ENCODE peak calls at places on chromosomes 4 and X, in five cellular contexts. T, C, V, K and A are unnamed samples.

GRCh38 chr4:57905965-57906364 is 795.8 kb upstream of the IGFBP7 start:
- DNase-seq in V (no peak), T (no peak), C (no peak), K (no peak), A (no peak)

GRCh38 chrX:50459615-50460014 is 11.0 kb downstream of the DGKK start:
- DNase-seq in C (no peak), K (no peak), V (no peak), T (no peak), A (no peak)

GRCh38 chrX:68842781-68843581 is 14.2 kb downstream of the EFNB1 start:
- DNase-seq in C (no peak), T (peak; percentile 67), K (no peak), V (no peak), A (no peak)

GRCh38 chr4:175298119-175298518 is 380.0 kb downstream of the ADAM29 start:
- DNase-seq in T (peak; percentile 8), K (no peak), V (no peak), C (no peak), A (no peak)

GRCh38 chr4:3318561-3319021 is 25.8 kb downstream of the RGS12 start:
- DNase-seq in C (no peak), V (no peak), T (no peak), K (peak; percentile 50), A (no peak)

GRCh38 chr4:156939801-156940200 is 31.8 kb downstream of the PDGFC start:
- DNase-seq in T (no peak), C (no peak), V (no peak), K (no peak), A (no peak)

GRCh38 chr4:38661371-38661770 is 2.6 kb upstream of the KLF3 start:
- DNase-seq in C (no peak), V (no peak), T (no peak), K (no peak), A (no peak)

GRCh38 chrX:110050386-110050785 is 47.5 kb downstream of the TMEM164 start:
- DNase-seq in V (no peak), C (no peak), T (no peak), K (no peak), A (no peak)

GRCh38 chr4:113618205-113618604 is 143.3 kb downstream of the CAMK2D start:
- DNase-seq in V (no peak), T (no peak), K (no peak), C (no peak), A (no peak)

GRCh38 chr4:1409806-1410425 is 3.7 kb upstream of the NKX1-1 start:
- DNase-seq in T (no peak), K (no peak), C (no peak), V (no peak), A (no peak)

GRCh38 chr4:56077676-56078075 is 128.9 kb downstream of the CEP135 start:
- DNase-seq in K (no peak), T (peak; percentile 18), V (no peak), C (no peak), A (no peak)

GRCh38 chr4:174467107-174467506 is 55.2 kb downstream of the HPGD start:
- DNase-seq in V (no peak), T (peak; percentile 14), C (no peak), K (no peak), A (no peak)

GRCh38 chr4:40255722-40256281 is 59.0 kb downstream of the RHOH start:
- DNase-seq in C (peak; percentile 71), T (peak; percentile 100), V (no peak), K (no peak), A (peak; percentile 87)

GRCh38 chr4:138658518-138658917 is 357.1 kb upstream of the NOCT start:
- DNase-seq in K (no peak), V (no peak), C (no peak), T (no peak), A (no peak)

GRCh38 chr4:138659041-138659565 is 356.5 kb upstream of the NOCT start:
- DNase-seq in C (no peak), V (no peak), K (no peak), T (no peak), A (no peak)

GRCh38 chr4:138655970-138656369 is 359.6 kb upstream of the NOCT start:
- DNase-seq in T (no peak), V (no peak), C (no peak), K (no peak), A (no peak)

GRCh38 chr4:138663883-138664282 is 351.7 kb upstream of the NOCT start:
- DNase-seq in T (no peak), V (no peak), C (no peak), K (no peak), A (no peak)

GRCh38 chr4:138659640-138660325 is 355.8 kb upstream of the NOCT start:
- DNase-seq in V (no peak), K (no peak), T (peak; percentile 83), C (no peak), A (no peak)
- H3K4me2 ChIP-seq in V (peak overlapping the region; percentile 18), K (no peak overlapping the region), T (no peak overlapping the region), C (no peak overlapping the region), A (no peak overlapping the region)

GRCh38 chr4:122914938-122915337 is 7.5 kb downstream of the NUDT6 start:
- DNase-seq in V (no peak), K (no peak), C (no peak), T (peak; percentile 78), A (no peak)

GRCh38 chr4:122914292-122914904 is 8.0 kb downstream of the NUDT6 start:
- DNase-seq in K (no peak), C (peak; percentile 43), T (peak; percentile 29), V (no peak), A (peak; percentile 19)

GRCh38 chr4:122921300-122921699 is 1.1 kb downstream of the NUDT6 start:
- DNase-seq in T (no peak), V (no peak), C (no peak), K (no peak), A (no peak)

GRCh38 chr4:122920473-122920872 is 1.9 kb downstream of the NUDT6 start:
- DNase-seq in T (no peak), C (no peak), K (no peak), V (no peak), A (no peak)

GRCh38 chr4:122917731-122918130 is 4.7 kb downstream of the NUDT6 start:
- DNase-seq in T (peak; percentile 70), K (no peak), C (no peak), V (no peak), A (no peak)
- H3K4me2 ChIP-seq in T (no peak overlapping the region), K (no peak overlapping the region), C (no peak overlapping the region), V (no peak overlapping the region), A (no peak overlapping the region)

GRCh38 chr4:36286481-36286871 is 5.1 kb downstream of the DTHD1 start:
- DNase-seq in V (no peak), T (no peak), K (no peak), C (no peak), A (no peak)
- H3K4me2 ChIP-seq in V (no peak overlapping the region), T (no peak overlapping the region), K (no peak overlapping the region), C (no peak overlapping the region), A (no peak overlapping the region)

GRCh38 chrX:135985974-135986312 is 708 bp downstream of the SLC9A6 start:
- DNase-seq in T (no peak), K (peak; percentile 11), V (no peak), C (no peak), A (no peak)
- H3K4me2 ChIP-seq in T (peak overlapping the region; percentile 78), K (peak overlapping the region; percentile 88), V (peak overlapping the region; percentile 48), C (peak overlapping the region; percentile 62), A (peak overlapping the region; percentile 79)

GRCh38 chr4:147863111-147863747 is 131.3 kb downstream of the ARHGAP10 start:
- DNase-seq in V (no peak), T (no peak), C (no peak), K (no peak), A (no peak)
- H3K4me2 ChIP-seq in V (no peak overlapping the region), T (no peak overlapping the region), C (no peak overlapping the region), K (no peak overlapping the region), A (no peak overlapping the region)

DNA sequence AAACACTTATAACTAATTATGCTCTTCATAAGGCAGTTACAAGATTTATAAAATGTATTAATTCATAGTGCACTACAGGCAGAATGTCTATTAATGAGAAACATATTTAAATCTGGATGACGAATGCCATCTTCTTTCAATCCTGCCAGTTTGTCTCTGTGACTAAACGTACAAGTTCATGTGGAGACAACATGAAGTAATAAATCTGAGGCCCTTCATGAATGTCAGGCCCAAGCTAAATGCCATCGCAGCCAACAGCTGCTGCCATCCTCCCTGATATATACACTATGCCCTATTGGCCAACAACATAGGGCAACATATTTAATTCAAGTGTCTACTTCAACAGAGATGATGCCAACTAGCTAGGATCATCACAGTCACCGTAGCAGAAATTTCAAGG is 43.8 kb downstream of the TSPAN5 start:
- DNase-seq in C (no peak), T (no peak), K (no peak), V (no peak), A (no peak)
- H3K4me2 ChIP-seq in C (no peak overlapping the region), T (no peak overlapping the region), K (no peak overlapping the region), V (no peak overlapping the region), A (no peak overlapping the region)

DNA sequence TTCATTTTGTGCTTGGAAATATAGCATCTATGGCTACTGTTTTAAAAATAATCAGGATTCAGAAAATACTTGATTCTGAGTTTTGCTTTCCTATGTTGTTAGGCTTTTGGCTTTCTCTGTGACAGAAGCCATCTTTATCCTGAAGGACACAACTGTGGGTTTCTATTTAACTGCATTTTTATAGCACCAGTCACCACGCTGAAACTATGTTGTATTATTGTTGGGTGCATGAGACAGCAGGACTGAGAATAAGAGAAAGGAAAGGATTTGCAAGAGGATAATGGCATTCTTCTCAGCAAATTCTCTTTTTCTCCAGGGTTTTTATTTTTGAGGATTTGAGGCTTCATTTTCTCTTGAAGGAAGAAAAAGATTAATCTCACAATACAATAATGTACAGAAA is 10.1 kb upstream of the NEUROG2 start:
- DNase-seq in V (no peak), C (no peak), K (no peak), T (peak; percentile 47), A (no peak)
- H3K4me2 ChIP-seq in V (no peak overlapping the region), C (no peak overlapping the region), K (no peak overlapping the region), T (no peak overlapping the region), A (no peak overlapping the region)

GRCh38 chrX:78960888-78961287 is 15.7 kb downstream of the P2RY10 start:
- DNase-seq in C (no peak), K (no peak), T (no peak), V (no peak), A (no peak)
- H3K4me2 ChIP-seq in C (no peak overlapping the region), K (no peak overlapping the region), T (no peak overlapping the region), V (no peak overlapping the region), A (no peak overlapping the region)